ENCODE peak calls at places on chromosomes 7 and 10, in four cellular contexts. One of them, this sample, is unnamed.

GRCh38 chr7:31100445-31100844 is 48.3 kb downstream of the ADCYAP1R1 start:
- DNase-seq in HL-60: no peak
- DNase-seq in stimulated activated CD8-positive, alpha-beta memory T cell treated with anti-CD3 and anti-CD28 coated beads, Interleukin-15, amount 100 ng/mL, for 24 hours: no peak
- DNase-seq in M059J: peak
- DNase-seq in this sample: no peak

GRCh38 chr7:159229683-159230475 is 85.2 kb upstream of the VIPR2 start:
- DNase-seq in M059J: no peak
- DNase-seq in stimulated activated CD8-positive, alpha-beta memory T cell treated with anti-CD3 and anti-CD28 coated beads, Interleukin-15, amount 100 ng/mL, for 24 hours: no peak
- DNase-seq in HL-60: no peak
- DNase-seq in this sample: no peak

GRCh38 chr10:85790155-85790789 is 576.3 kb downstream of the GRID1 start:
- DNase-seq in M059J: no peak
- DNase-seq in stimulated activated CD8-positive, alpha-beta memory T cell treated with anti-CD3 and anti-CD28 coated beads, Interleukin-15, amount 100 ng/mL, for 24 hours: no peak
- DNase-seq in HL-60: no peak
- DNase-seq in this sample: peak

GRCh38 chr7:115975766-115976165 is 54.8 kb downstream of the TFEC start:
- DNase-seq in M059J: no peak
- DNase-seq in HL-60: no peak
- DNase-seq in stimulated activated CD8-positive, alpha-beta memory T cell treated with anti-CD3 and anti-CD28 coated beads, Interleukin-15, amount 100 ng/mL, for 24 hours: no peak
- DNase-seq in this sample: no peak

GRCh38 chr10:93438796-93439253 is 43.3 kb downstream of the MYOF start:
- DNase-seq in stimulated activated CD8-positive, alpha-beta memory T cell treated with anti-CD3 and anti-CD28 coated beads, Interleukin-15, amount 100 ng/mL, for 24 hours: no peak
- DNase-seq in HL-60: no peak
- DNase-seq in M059J: peak
- DNase-seq in this sample: no peak

GRCh38 chr10:11515596-11516418 is 95.6 kb downstream of the USP6NL start:
- DNase-seq in stimulated activated CD8-positive, alpha-beta memory T cell treated with anti-CD3 and anti-CD28 coated beads, Interleukin-15, amount 100 ng/mL, for 24 hours: no peak
- DNase-seq in M059J: peak
- DNase-seq in HL-60: no peak
- DNase-seq in this sample: no peak

GRCh38 chr10:50992972-50993766 is 81.1 kb upstream of the PRKG1 start:
- DNase-seq in HL-60: no peak
- DNase-seq in M059J: no peak
- DNase-seq in stimulated activated CD8-positive, alpha-beta memory T cell treated with anti-CD3 and anti-CD28 coated beads, Interleukin-15, amount 100 ng/mL, for 24 hours: no peak
- DNase-seq in this sample: no peak

GRCh38 chr7:32347244-32347828 is 142.8 kb downstream of the LSM5 start:
- DNase-seq in stimulated activated CD8-positive, alpha-beta memory T cell treated with anti-CD3 and anti-CD28 coated beads, Interleukin-15, amount 100 ng/mL, for 24 hours: no peak
- DNase-seq in HL-60: no peak
- DNase-seq in M059J: peak
- DNase-seq in this sample: no peak

GRCh38 chr10:127977368-127978009 is 70.6 kb downstream of the PTPRE start:
- DNase-seq in M059J: peak
- DNase-seq in HL-60: no peak
- DNase-seq in stimulated activated CD8-positive, alpha-beta memory T cell treated with anti-CD3 and anti-CD28 coated beads, Interleukin-15, amount 100 ng/mL, for 24 hours: no peak
- DNase-seq in this sample: peak

GRCh38 chr7:130421685-130422084 is 19.1 kb downstream of the CEP41 start:
- DNase-seq in M059J: no peak
- DNase-seq in HL-60: no peak
- DNase-seq in stimulated activated CD8-positive, alpha-beta memory T cell treated with anti-CD3 and anti-CD28 coated beads, Interleukin-15, amount 100 ng/mL, for 24 hours: no peak
- DNase-seq in this sample: no peak

GRCh38 chr10:80535671-80536360 is 1.9 kb upstream of the SH2D4B start:
- DNase-seq in M059J: no peak
- DNase-seq in HL-60: peak
- DNase-seq in stimulated activated CD8-positive, alpha-beta memory T cell treated with anti-CD3 and anti-CD28 coated beads, Interleukin-15, amount 100 ng/mL, for 24 hours: peak
- DNase-seq in this sample: no peak

GRCh38 chr7:137874390-137874789 is 27.6 kb upstream of the DGKI start:
- DNase-seq in M059J: peak
- DNase-seq in stimulated activated CD8-positive, alpha-beta memory T cell treated with anti-CD3 and anti-CD28 coated beads, Interleukin-15, amount 100 ng/mL, for 24 hours: no peak
- DNase-seq in HL-60: no peak
- DNase-seq in this sample: no peak

GRCh38 chr7:5450549-5451327 is 27.1 kb upstream of the TNRC18 start:
- DNase-seq in M059J: no peak
- DNase-seq in stimulated activated CD8-positive, alpha-beta memory T cell treated with anti-CD3 and anti-CD28 coated beads, Interleukin-15, amount 100 ng/mL, for 24 hours: no peak
- DNase-seq in HL-60: no peak
- DNase-seq in this sample: no peak

GRCh38 chr10:69321865-69322264 is 43.6 kb downstream of the HK1 start:
- DNase-seq in stimulated activated CD8-positive, alpha-beta memory T cell treated with anti-CD3 and anti-CD28 coated beads, Interleukin-15, amount 100 ng/mL, for 24 hours: no peak
- DNase-seq in M059J: peak
- DNase-seq in HL-60: no peak
- DNase-seq in this sample: no peak

GRCh38 chr10:124152781-124153600 is 59.6 kb upstream of the CHST15 start:
- DNase-seq in stimulated activated CD8-positive, alpha-beta memory T cell treated with anti-CD3 and anti-CD28 coated beads, Interleukin-15, amount 100 ng/mL, for 24 hours: no peak
- DNase-seq in M059J: peak
- DNase-seq in HL-60: peak
- DNase-seq in this sample: peak

GRCh38 chr7:118429141-118429540 is 204.6 kb downstream of the ANKRD7 start:
- DNase-seq in stimulated activated CD8-positive, alpha-beta memory T cell treated with anti-CD3 and anti-CD28 coated beads, Interleukin-15, amount 100 ng/mL, for 24 hours: no peak
- DNase-seq in M059J: no peak
- DNase-seq in HL-60: no peak
- DNase-seq in this sample: no peak